ENCODE peak calls at places on chromosome 1, in four cellular contexts. W is cardiac fibroblast, F is T-helper 2 cell, I is NCI-H1694. V is an unnamed sample.

GRCh38 chr1:193285626-193286025 is 99.2 kb upstream of the B3GALT2 start:
- DNase-seq in W (no peak), F (no peak), I (no peak), V (no peak)

GRCh38 chr1:42944207-42944928 is 14.3 kb downstream of the SLC2A1 start:
- DNase-seq in W (no peak), F (no peak), I (no peak), V (no peak)

GRCh38 chr1:51666463-51666862 is 49.6 kb downstream of the OSBPL9 start:
- DNase-seq in W (peak; percentile 89), F (no peak), I (no peak), V (peak; percentile 77)

GRCh38 chr1:15427280-15427666 is 11.0 kb upstream of the CTRC start:
- DNase-seq in W (no peak), F (no peak), I (no peak), V (no peak)

GRCh38 chr1:85297855-85298629 is 21.6 kb upstream of the BCL10 start:
- DNase-seq in W (peak; percentile 99), F (peak; percentile 94), I (no peak), V (peak; percentile 90)

GRCh38 chr1:68174173-68175113 is 57.9 kb downstream of the WLS start:
- DNase-seq in W (peak; percentile 97), F (no peak), I (peak; percentile 56), V (peak; percentile 90)

GRCh38 chr1:58189453-58189852 is 357.1 kb downstream of the OMA1 start:
- DNase-seq in W (no peak), F (no peak), I (no peak), V (no peak)

GRCh38 chr1:247294282-247294681 is 37.4 kb downstream of the ZNF496 start:
- DNase-seq in W (peak; percentile 81), F (no peak), I (no peak), V (peak; percentile 51)

GRCh38 chr1:245133995-245134715 is 20.6 kb upstream of the KIF26B start:
- DNase-seq in W (no peak), F (no peak), I (no peak), V (no peak)

GRCh38 chr1:19390901-19391595 is 78.9 kb downstream of the SLC66A1 start:
- DNase-seq in W (peak; percentile 66), F (peak; percentile 94), I (peak; percentile 8), V (peak; percentile 78)

GRCh38 chr1:16173447-16174260 is 17.8 kb upstream of the EPHA2 start:
- DNase-seq in W (peak; percentile 83), F (no peak), I (no peak), V (peak; percentile 75)

GRCh38 chr1:59901770-59902388 is 24.7 kb downstream of the CYP2J2 start:
- DNase-seq in W (no peak), F (no peak), I (no peak), V (no peak)

GRCh38 chr1:52825868-52826267 is 16.7 kb upstream of the ZYG11A start:
- DNase-seq in W (peak; percentile 25), F (peak; percentile 42), I (peak; percentile 42), V (no peak)

GRCh38 chr1:101174722-101175121 is 62.1 kb upstream of the S1PR1 start:
- DNase-seq in W (peak; percentile 96), F (no peak), I (no peak), V (peak; percentile 49)

GRCh38 chr1:230231739-230232075 is 164.7 kb downstream of the GALNT2 start:
- DNase-seq in W (peak; percentile 79), F (no peak), I (no peak), V (no peak)